ENCODE peak calls at places on chromosome 2, in nine cellular contexts. R is stromal cell of bone marrow, H is NCI-H748 treated with DMSO at 0.1 percent for 48 hours, O is fibroblast of the conjunctiva, S is GM12891, A is neural progenitor cell, V is putamen, F is fibroblast of gingiva, Y is SK-N-MC. B is an unnamed sample.

GRCh38 chr2:222381556-222381955 is 42.8 kb upstream of the SGPP2 start:
- DNase-seq in Y (no peak), V (no peak), F (no peak), O (no peak), S (no peak), H (no peak), R (no peak), A (peak), B (no peak)

GRCh38 chr2:101262142-101262541 is 9.5 kb downstream of the CNOT11 start:
- DNase-seq in A (no peak), O (no peak), F (no peak), H (no peak), Y (no peak), S (no peak), R (no peak), V (no peak), B (no peak)

GRCh38 chr2:206378835-206379234 is 64.5 kb upstream of the ADAM23 start:
- DNase-seq in A (no peak), R (no peak), H (no peak), O (no peak), Y (no peak), V (no peak), F (no peak), S (no peak), B (no peak)

GRCh38 chr2:208315081-208315788 is 49.2 kb downstream of the PIKFYVE start:
- DNase-seq in Y (no peak), O (peak), V (no peak), S (no peak), F (peak), H (no peak), A (no peak), R (peak), B (no peak)

GRCh38 chr2:232422051-232422450 is 15.4 kb downstream of the ALPG start:
- DNase-seq in A (no peak), O (no peak), S (no peak), Y (no peak), H (no peak), R (no peak), F (no peak), V (no peak), B (no peak)

GRCh38 chr2:86029873-86030272 is 75.8 kb downstream of the POLR1A start:
- DNase-seq in S (no peak), R (no peak), V (no peak), H (no peak), O (no peak), Y (no peak), F (no peak), A (no peak), B (no peak)

GRCh38 chr2:188884051-188884450 is 90.1 kb upstream of the COL3A1 start:
- DNase-seq in H (no peak), F (peak), V (no peak), A (no peak), S (no peak), R (peak), Y (peak), O (peak), B (no peak)

GRCh38 chr2:70094978-70095832 is 7.9 kb downstream of the PCBP1 start:
- DNase-seq in F (peak), A (no peak), R (peak), Y (no peak), O (no peak), V (peak), H (no peak), S (no peak), B (no peak)

GRCh38 chr2:64250063-64250462 is 105.8 kb upstream of the PELI1 start:
- DNase-seq in H (no peak), Y (no peak), R (no peak), V (no peak), O (no peak), S (no peak), F (no peak), A (no peak), B (no peak)

GRCh38 chr2:127917916-127918315 is 32.2 kb upstream of the AMMECR1L start:
- DNase-seq in F (peak), S (no peak), Y (no peak), V (no peak), H (no peak), O (no peak), R (peak), A (no peak), B (no peak)

GRCh38 chr2:46989491-46990230 is 74.1 kb upstream of the MCFD2 start:
- DNase-seq in O (no peak), Y (no peak), R (no peak), S (no peak), V (no peak), H (no peak), A (no peak), F (no peak), B (no peak)

GRCh38 chr2:3571284-3571683 is 3.8 kb upstream of the RPS7 start:
- DNase-seq in Y (no peak), R (no peak), F (no peak), O (no peak), A (no peak), S (no peak), H (no peak), V (no peak), B (no peak)

GRCh38 chr2:113169002-113169530 is 4.7 kb upstream of the PSD4 start:
- DNase-seq in Y (no peak), S (peak), R (no peak), H (no peak), O (no peak), A (no peak), F (no peak), V (no peak), B (no peak)

GRCh38 chr2:237180225-237180624 is 94.5 kb downstream of the COPS8 start:
- DNase-seq in S (no peak), A (no peak), H (no peak), R (no peak), O (no peak), F (peak), Y (no peak), V (no peak), B (no peak)

GRCh38 chr2:25227576-25227975 is 59.2 kb upstream of the POMC start:
- DNase-seq in H (no peak), A (peak), S (no peak), O (no peak), R (no peak), F (no peak), Y (no peak), V (no peak), B (no peak)

GRCh38 chr2:120180066-120180465 is 43.1 kb downstream of the TMEM185B start:
- DNase-seq in H (no peak), O (no peak), A (no peak), V (no peak), R (no peak), S (no peak), F (no peak), Y (no peak), B (peak)

GRCh38 chr2:229169751-229170150 is 101.3 kb downstream of the PID1 start:
- DNase-seq in O (no peak), V (no peak), S (no peak), H (no peak), R (no peak), Y (no peak), A (no peak), F (peak), B (no peak)

GRCh38 chr2:105934467-105934866 is 189.8 kb downstream of the NCK2 start:
- DNase-seq in A (no peak), Y (no peak), S (no peak), F (no peak), O (no peak), R (no peak), V (no peak), H (no peak), B (no peak)

GRCh38 chr2:131417886-131418285 is 53.9 kb upstream of the RAB6D start:
- DNase-seq in O (no peak), A (no peak), F (no peak), V (no peak), H (no peak), S (no peak), R (no peak), Y (no peak), B (no peak)

GRCh38 chr2:240551288-240551687 is 6.5 kb downstream of the ANKMY1 start:
- DNase-seq in A (no peak), V (no peak), H (no peak), R (no peak), S (no peak), Y (no peak), F (no peak), O (no peak), B (no peak)

GRCh38 chr2:102848366-102848839 is 86.6 kb downstream of the TMEM182 start:
- DNase-seq in O (peak), Y (peak), S (no peak), R (peak), F (peak), V (peak), H (peak), A (peak), B (peak)

GRCh38 chr2:72847916-72848315 is 22.1 kb upstream of the EXOC6B start:
- DNase-seq in V (no peak), F (no peak), Y (no peak), O (no peak), H (no peak), A (peak), R (no peak), S (no peak), B (no peak)